ENCODE peak calls at places on chromosomes 7 and 10, in nine cellular contexts. One of them, this sample, is unnamed.

GRCh38 chr7:98348726-98349474 is 52.0 kb downstream of the BAIAP2L1 start:
- DNase-seq in stimulated activated CD4-positive, alpha-beta T cell treated with anti-CD3 and anti-CD28 coated beads, Interleukin-4, amount 100 ng/mL, for 24 hours: no peak
- DNase-seq in neural progenitor cell: no peak
- DNase-seq in NCI-H82: no peak
- DNase-seq in non-pigmented ciliary epithelial cell: no peak
- DNase-seq in stimulated activated effector memory CD8-positive, alpha-beta T cell treated with anti-CD3 and anti-CD28 coated beads, Interleukin-12 subunit alpha, Interleukin-12 subunit beta, amount 100 ng/mL, for 72 hours: no peak
- DNase-seq in Caco-2: no peak
- DNase-seq in HEK293T: no peak
- DNase-seq in upper lobe of right lung: peak; percentile 64
- DNase-seq in this sample: no peak

GRCh38 chr10:11104772-11105675 is 87.4 kb downstream of the CELF2 start:
- DNase-seq in stimulated activated CD4-positive, alpha-beta T cell treated with anti-CD3 and anti-CD28 coated beads, Interleukin-4, amount 100 ng/mL, for 24 hours: no peak
- DNase-seq in neural progenitor cell: no peak
- DNase-seq in NCI-H82: no peak
- DNase-seq in non-pigmented ciliary epithelial cell: no peak
- DNase-seq in stimulated activated effector memory CD8-positive, alpha-beta T cell treated with anti-CD3 and anti-CD28 coated beads, Interleukin-12 subunit alpha, Interleukin-12 subunit beta, amount 100 ng/mL, for 72 hours: no peak
- DNase-seq in Caco-2: no peak
- DNase-seq in HEK293T: no peak
- DNase-seq in upper lobe of right lung: no peak
- DNase-seq in this sample: no peak

GRCh38 chr7:115748123-115748738 is 282.3 kb downstream of the TFEC start:
- DNase-seq in stimulated activated CD4-positive, alpha-beta T cell treated with anti-CD3 and anti-CD28 coated beads, Interleukin-4, amount 100 ng/mL, for 24 hours: no peak
- DNase-seq in neural progenitor cell: peak; percentile 51
- DNase-seq in NCI-H82: peak; percentile 56
- DNase-seq in non-pigmented ciliary epithelial cell: no peak
- DNase-seq in stimulated activated effector memory CD8-positive, alpha-beta T cell treated with anti-CD3 and anti-CD28 coated beads, Interleukin-12 subunit alpha, Interleukin-12 subunit beta, amount 100 ng/mL, for 72 hours: no peak
- DNase-seq in Caco-2: peak; percentile 40
- DNase-seq in HEK293T: peak; percentile 13
- DNase-seq in upper lobe of right lung: no peak
- DNase-seq in this sample: no peak

GRCh38 chr10:113385021-113385975 is 167.6 kb upstream of the HABP2 start:
- DNase-seq in stimulated activated CD4-positive, alpha-beta T cell treated with anti-CD3 and anti-CD28 coated beads, Interleukin-4, amount 100 ng/mL, for 24 hours: peak; percentile 54
- DNase-seq in neural progenitor cell: peak; percentile 94
- DNase-seq in NCI-H82: peak; percentile 85
- DNase-seq in non-pigmented ciliary epithelial cell: peak; percentile 60
- DNase-seq in stimulated activated effector memory CD8-positive, alpha-beta T cell treated with anti-CD3 and anti-CD28 coated beads, Interleukin-12 subunit alpha, Interleukin-12 subunit beta, amount 100 ng/mL, for 72 hours: peak; percentile 61
- DNase-seq in Caco-2: peak; percentile 80
- DNase-seq in HEK293T: peak; percentile 88
- DNase-seq in upper lobe of right lung: peak; percentile 80
- DNase-seq in this sample: peak; percentile 77

GRCh38 chr7:100793806-100794660 is 33.3 kb downstream of the EPHB4 start:
- DNase-seq in stimulated activated CD4-positive, alpha-beta T cell treated with anti-CD3 and anti-CD28 coated beads, Interleukin-4, amount 100 ng/mL, for 24 hours: no peak
- DNase-seq in neural progenitor cell: no peak
- DNase-seq in NCI-H82: no peak
- DNase-seq in non-pigmented ciliary epithelial cell: no peak
- DNase-seq in stimulated activated effector memory CD8-positive, alpha-beta T cell treated with anti-CD3 and anti-CD28 coated beads, Interleukin-12 subunit alpha, Interleukin-12 subunit beta, amount 100 ng/mL, for 72 hours: no peak
- DNase-seq in Caco-2: no peak
- DNase-seq in HEK293T: no peak
- DNase-seq in upper lobe of right lung: no peak
- DNase-seq in this sample: no peak

GRCh38 chr7:80309971-80310549 is 175.4 kb downstream of the GNAI1 start:
- DNase-seq in stimulated activated CD4-positive, alpha-beta T cell treated with anti-CD3 and anti-CD28 coated beads, Interleukin-4, amount 100 ng/mL, for 24 hours: no peak
- DNase-seq in neural progenitor cell: no peak
- DNase-seq in NCI-H82: no peak
- DNase-seq in non-pigmented ciliary epithelial cell: no peak
- DNase-seq in stimulated activated effector memory CD8-positive, alpha-beta T cell treated with anti-CD3 and anti-CD28 coated beads, Interleukin-12 subunit alpha, Interleukin-12 subunit beta, amount 100 ng/mL, for 72 hours: no peak
- DNase-seq in Caco-2: no peak
- DNase-seq in HEK293T: no peak
- DNase-seq in upper lobe of right lung: no peak
- DNase-seq in this sample: no peak

GRCh38 chr7:155665957-155666287 is 21.5 kb downstream of the RBM33 start:
- DNase-seq in stimulated activated CD4-positive, alpha-beta T cell treated with anti-CD3 and anti-CD28 coated beads, Interleukin-4, amount 100 ng/mL, for 24 hours: no peak
- DNase-seq in neural progenitor cell: no peak
- DNase-seq in NCI-H82: no peak
- DNase-seq in non-pigmented ciliary epithelial cell: peak; percentile 49
- DNase-seq in stimulated activated effector memory CD8-positive, alpha-beta T cell treated with anti-CD3 and anti-CD28 coated beads, Interleukin-12 subunit alpha, Interleukin-12 subunit beta, amount 100 ng/mL, for 72 hours: no peak
- DNase-seq in Caco-2: no peak
- DNase-seq in HEK293T: no peak
- DNase-seq in upper lobe of right lung: no peak
- DNase-seq in this sample: no peak

GRCh38 chr7:66741706-66742053 is 1.1 kb downstream of the RABGEF1 start:
- DNase-seq in stimulated activated CD4-positive, alpha-beta T cell treated with anti-CD3 and anti-CD28 coated beads, Interleukin-4, amount 100 ng/mL, for 24 hours: no peak
- DNase-seq in neural progenitor cell: peak; percentile 41
- DNase-seq in NCI-H82: peak; percentile 69
- DNase-seq in non-pigmented ciliary epithelial cell: no peak
- DNase-seq in stimulated activated effector memory CD8-positive, alpha-beta T cell treated with anti-CD3 and anti-CD28 coated beads, Interleukin-12 subunit alpha, Interleukin-12 subunit beta, amount 100 ng/mL, for 72 hours: no peak
- DNase-seq in Caco-2: no peak
- DNase-seq in HEK293T: no peak
- DNase-seq in upper lobe of right lung: no peak
- DNase-seq in this sample: no peak

GRCh38 chr10:106942035-106942662 is 222.4 kb downstream of the SORCS1 start:
- DNase-seq in stimulated activated CD4-positive, alpha-beta T cell treated with anti-CD3 and anti-CD28 coated beads, Interleukin-4, amount 100 ng/mL, for 24 hours: no peak
- DNase-seq in neural progenitor cell: no peak
- DNase-seq in NCI-H82: no peak
- DNase-seq in non-pigmented ciliary epithelial cell: no peak
- DNase-seq in stimulated activated effector memory CD8-positive, alpha-beta T cell treated with anti-CD3 and anti-CD28 coated beads, Interleukin-12 subunit alpha, Interleukin-12 subunit beta, amount 100 ng/mL, for 72 hours: no peak
- DNase-seq in Caco-2: no peak
- DNase-seq in HEK293T: no peak
- DNase-seq in upper lobe of right lung: no peak
- DNase-seq in this sample: no peak

GRCh38 chr10:124299726-124300125 is 119.0 kb downstream of the OAT start:
- DNase-seq in stimulated activated CD4-positive, alpha-beta T cell treated with anti-CD3 and anti-CD28 coated beads, Interleukin-4, amount 100 ng/mL, for 24 hours: no peak
- DNase-seq in neural progenitor cell: no peak
- DNase-seq in NCI-H82: no peak
- DNase-seq in non-pigmented ciliary epithelial cell: no peak
- DNase-seq in stimulated activated effector memory CD8-positive, alpha-beta T cell treated with anti-CD3 and anti-CD28 coated beads, Interleukin-12 subunit alpha, Interleukin-12 subunit beta, amount 100 ng/mL, for 72 hours: no peak
- DNase-seq in Caco-2: no peak
- DNase-seq in HEK293T: no peak
- DNase-seq in upper lobe of right lung: peak; percentile 31
- DNase-seq in this sample: no peak

This sample was measured in nephron progenitor cell.